ENCODE peak calls at places on chromosomes 16 and 17, in five cellular contexts. T is tibial artery, P is lung, Z is endodermal cell, W is cardiac muscle cell. Y is an unnamed sample.
A peak's percentile ranks its signal among the peaks of the same experiment; 100 is the strongest.

GRCh38 chr16:30948087-30948955 is 547 bp upstream of the ORAI3 start:
- DNase-seq in W (peak; percentile 99), Z (peak; percentile 100), P (peak; percentile 95), T (peak; percentile 96), Y (peak; percentile 75)

GRCh38 chr17:50890675-50891516 is 24.7 kb upstream of the TOB1 start:
- DNase-seq in P (no peak), W (no peak), Z (no peak), T (no peak), Y (no peak)

GRCh38 chr16:89115216-89115949 is 21.7 kb downstream of the ACSF3 start:
- DNase-seq in P (peak; percentile 77), Z (no peak), W (peak; percentile 32), T (peak; percentile 83), Y (peak; percentile 75)

GRCh38 chr16:54748611-54749190 is 182.0 kb upstream of the IRX5 start:
- DNase-seq in Z (no peak), P (no peak), T (no peak), W (no peak), Y (no peak)

GRCh38 chr16:87219287-87219909 is 97.8 kb downstream of the C16orf95 start:
- DNase-seq in W (no peak), P (no peak), Z (no peak), T (no peak), Y (no peak)

GRCh38 chr17:78095035-78095434 is 33.5 kb downstream of the TMC6 start:
- DNase-seq in W (no peak), Z (no peak), P (no peak), T (no peak), Y (no peak)

GRCh38 chr17:20151174-20151573 is 142.0 kb downstream of the SPECC1 start:
- DNase-seq in W (no peak), P (no peak), Z (no peak), T (no peak), Y (no peak)

GRCh38 chr16:69195371-69196029 is 8.5 kb downstream of the SNTB2 start:
- DNase-seq in Z (no peak), P (no peak), T (no peak), W (no peak), Y (no peak)

GRCh38 chr16:57245472-57246113 is 534 bp downstream of the ARL2BP start:
- DNase-seq in T (no peak), W (no peak), P (peak; percentile 54), Z (no peak), Y (peak; percentile 50)

GRCh38 chr16:79845006-79845733 is 244.6 kb upstream of the MAF start:
- DNase-seq in Z (no peak), W (no peak), T (no peak), P (no peak), Y (no peak)

GRCh38 chr17:40139566-40140058 is 725 bp upstream of the CASC3 start:
- DNase-seq in P (peak; percentile 29), W (no peak), Z (no peak), T (no peak), Y (no peak)

GRCh38 chr17:81395600-81396277 is 482 bp downstream of the BAHCC1 start:
- DNase-seq in T (no peak), P (no peak), Z (no peak), W (no peak), Y (no peak)

GRCh38 chr17:79834575-79835469 is 4.4 kb downstream of the CBX4 start:
- DNase-seq in Z (peak; percentile 97), T (no peak), P (no peak), W (peak; percentile 15), Y (peak; percentile 13)
- H3K27ac ChIP-seq in Z (no peak overlapping the region), T (no peak overlapping the region), P (no peak overlapping the region), W (no peak overlapping the region), Y (no peak overlapping the region)

GRCh38 chr16:23143391-23143790 is 5.9 kb downstream of the USP31 start:
- DNase-seq in W (no peak), T (no peak), Z (no peak), P (no peak), Y (no peak)

GRCh38 chr16:23140082-23140481 is 9.2 kb downstream of the USP31 start:
- DNase-seq in P (no peak), W (no peak), Z (no peak), T (no peak), Y (no peak)

GRCh38 chr16:23141033-23141432 is 8.2 kb downstream of the USP31 start:
- DNase-seq in T (no peak), Z (no peak), W (no peak), P (no peak), Y (no peak)

GRCh38 chr16:23141500-23141899 is 7.8 kb downstream of the USP31 start:
- DNase-seq in W (no peak), P (no peak), Z (no peak), T (no peak), Y (no peak)

GRCh38 chr16:23141959-23142740 is 7.1 kb downstream of the USP31 start:
- DNase-seq in W (no peak), P (no peak), Z (no peak), T (no peak), Y (no peak)
- H3K4me3 ChIP-seq in W (no peak overlapping the region), P (no peak overlapping the region), Z (no peak overlapping the region), T (no peak overlapping the region), Y (no peak overlapping the region)

GRCh38 chr17:1273492-1274242 is 3.4 kb downstream of the BHLHA9 start:
- DNase-seq in W (no peak), Z (no peak), P (no peak), T (no peak), Y (no peak)

GRCh38 chr17:1272701-1273100 is 2.5 kb downstream of the BHLHA9 start:
- DNase-seq in W (no peak), P (no peak), Z (no peak), T (no peak), Y (no peak)

GRCh38 chr17:1275205-1275961 is 4.1 kb upstream of the TRARG1 start:
- DNase-seq in Z (no peak), W (no peak), T (no peak), P (no peak), Y (no peak)

GRCh38 chr17:1275962-1276736 is 3.3 kb upstream of the TRARG1 start:
- DNase-seq in W (peak; percentile 59), T (peak; percentile 75), Z (peak; percentile 96), P (peak; percentile 55), Y (peak; percentile 76)

GRCh38 chr17:1274243-1274608 is 4.0 kb downstream of the BHLHA9 start:
- DNase-seq in P (no peak), T (no peak), W (no peak), Z (no peak), Y (no peak)
- H3K27ac ChIP-seq in P (no peak overlapping the region), T (no peak overlapping the region), W (no peak overlapping the region), Z (no peak overlapping the region), Y (no peak overlapping the region)

GRCh38 chr16:22948603-22949368 is 134.8 kb downstream of the HS3ST2 start:
- DNase-seq in W (peak; percentile 69), Z (peak; percentile 95), T (peak; percentile 79), P (peak; percentile 66), Y (peak; percentile 68)

GRCh38 chr16:22942812-22943211 is 128.8 kb downstream of the HS3ST2 start:
- DNase-seq in T (no peak), P (no peak), Z (no peak), W (no peak), Y (no peak)

GRCh38 chr16:22945361-22945760 is 131.4 kb downstream of the HS3ST2 start:
- DNase-seq in P (no peak), T (no peak), W (peak; percentile 2), Z (peak; percentile 50), Y (no peak)

GRCh38 chr16:22946433-22946832 is 132.5 kb downstream of the HS3ST2 start:
- DNase-seq in P (no peak), Z (no peak), T (no peak), W (no peak), Y (no peak)

GRCh38 chr16:22948058-22948602 is 134.2 kb downstream of the HS3ST2 start:
- DNase-seq in P (no peak), T (no peak), W (peak; percentile 1), Z (peak; percentile 80), Y (peak; percentile 14)
- H3K4me3 ChIP-seq in P (no peak overlapping the region), T (no peak overlapping the region), W (no peak overlapping the region), Z (no peak overlapping the region), Y (no peak overlapping the region)

GRCh38 chr16:15961557-15962205 is 12.3 kb downstream of the ABCC1 start:
- DNase-seq in W (no peak), P (no peak), Z (no peak), T (no peak), Y (no peak)

GRCh38 chr16:15963307-15963910 is 14.0 kb downstream of the ABCC1 start:
- DNase-seq in Z (no peak), W (no peak), P (no peak), T (peak; percentile 85), Y (no peak)

GRCh38 chr16:15960124-15960971 is 10.9 kb downstream of the ABCC1 start:
- DNase-seq in P (no peak), T (no peak), Z (no peak), W (no peak), Y (no peak)

GRCh38 chr16:15958703-15959348 is 9.4 kb downstream of the ABCC1 start:
- DNase-seq in Z (no peak), P (no peak), T (no peak), W (no peak), Y (no peak)

GRCh38 chr16:15961060-15961511 is 11.7 kb downstream of the ABCC1 start:
- DNase-seq in T (no peak), P (no peak), W (no peak), Z (no peak), Y (no peak)
- H3K27ac ChIP-seq in T (no peak overlapping the region), P (no peak overlapping the region), W (no peak overlapping the region), Z (no peak overlapping the region), Y (no peak overlapping the region)

DNA sequence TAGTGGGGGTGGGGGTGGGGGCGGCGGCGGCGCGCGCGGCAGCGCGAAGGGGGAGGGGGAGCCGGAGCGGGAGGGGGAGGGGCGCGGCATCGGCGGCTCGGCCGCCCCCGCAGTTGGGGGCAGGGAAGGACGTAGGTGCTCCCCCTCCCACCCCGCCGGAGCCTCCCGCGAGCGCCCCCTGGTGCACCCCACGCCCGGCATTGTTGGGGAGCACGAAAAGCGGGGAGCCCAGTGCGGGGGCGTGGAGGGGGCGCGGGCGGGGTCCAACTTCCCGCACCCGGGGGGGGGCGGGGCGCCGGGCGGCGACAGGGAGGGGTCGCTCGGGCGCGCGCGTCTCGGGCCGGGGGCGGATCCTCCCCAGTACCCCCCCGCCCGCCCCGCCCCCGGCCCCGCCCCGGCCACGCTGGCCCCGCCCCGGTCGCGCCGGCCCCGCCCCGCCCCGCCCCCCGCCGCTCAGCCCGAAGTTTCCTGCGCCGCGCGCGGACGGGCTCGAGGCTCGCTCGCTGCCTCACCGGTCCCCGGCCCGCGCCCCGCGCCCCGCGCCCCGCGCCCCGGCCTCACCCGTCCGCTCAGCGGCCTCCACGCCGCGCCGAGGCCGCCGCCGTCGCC is at the start of gene CACNA1H:
- DNase-seq in P (no peak), Z (peak; percentile 82), W (no peak), T (no peak), Y (peak; percentile 51)
- H3K4me3 ChIP-seq in P (no peak within 1 kb of the TSS), Z (peak within 1 kb of the TSS; percentile 56), W (peak within 1 kb of the TSS; percentile 92), T (peak within 1 kb of the TSS; percentile 85), Y (no peak within 1 kb of the TSS)

Y was measured in heart right ventricle.